ENCODE peak calls at places on chromosomes 4 and X, in nine cellular contexts. D, I, X, T, F, M, U, Q and Y are unnamed samples.

GRCh38 chrX:24260827-24261550 is 52.9 kb downstream of the SUPT20HL2 start:
- DNase-seq in D (peak; percentile 81), I (no peak), X (peak; percentile 44), T (no peak), F (no peak), M (no peak), U (peak; percentile 43), Q (no peak), Y (no peak)

GRCh38 chr4:55143858-55144257 is 18.5 kb upstream of the KDR start:
- DNase-seq in D (no peak), I (no peak), X (no peak), T (peak; percentile 89), F (no peak), M (no peak), U (no peak), Q (no peak), Y (no peak)

GRCh38 chr4:6972375-6972650 is 62.7 kb downstream of the TBC1D14 start:
- DNase-seq in D (no peak), I (no peak), X (no peak), T (no peak), F (no peak), M (no peak), U (no peak), Q (no peak), Y (no peak)

GRCh38 chrX:262391-262909 is 18.7 kb upstream of the PLCXD1 start:
- DNase-seq in D (peak; percentile 44), I (no peak), X (no peak), T (no peak), F (no peak), M (no peak), U (no peak), Q (no peak), Y (no peak)

GRCh38 chrX:78375894-78376293 is 48.5 kb upstream of the CYSLTR1 start:
- DNase-seq in D (no peak), I (no peak), X (no peak), T (no peak), F (no peak), M (no peak), U (no peak), Q (peak; percentile 28), Y (peak; percentile 1)

GRCh38 chr4:35673137-35673536 is 571.2 kb downstream of the ARAP2 start:
- DNase-seq in D (no peak), I (no peak), X (no peak), T (no peak), F (no peak), M (no peak), U (no peak), Q (no peak), Y (no peak)

GRCh38 chr4:104394409-104394813 is 100.3 kb downstream of the CXXC4 start:
- DNase-seq in D (no peak), I (no peak), X (no peak), T (peak; percentile 30), F (no peak), M (no peak), U (no peak), Q (no peak), Y (peak; percentile 26)

GRCh38 chrX:106897259-106897658 is 5.9 kb downstream of the RIPPLY1 start:
- DNase-seq in D (no peak), I (no peak), X (no peak), T (no peak), F (no peak), M (no peak), U (no peak), Q (no peak), Y (no peak)

GRCh38 chr4:74258949-74259348 is 49.3 kb upstream of the EPGN start:
- DNase-seq in D (no peak), I (no peak), X (peak; percentile 73), T (no peak), F (no peak), M (no peak), U (no peak), Q (peak; percentile 50), Y (no peak)